ENCODE peak calls at places on chromosome 2, in eight cellular contexts. M is AML-193; S is progenitor cell of endocrine pancreas; E is substantia nigra; Q is stimulated activated CD4-positive, alpha-beta T cell treated with anti-CD3 and anti-CD28 coated beads, Interleukin-15, amount 100 ng/mL, for 48 hours; F is stimulated activated CD8-positive, alpha-beta memory T cell treated with anti-CD3 and anti-CD28 coated beads, Interleukin-12 subunit alpha, Interleukin-12 subunit beta, amount 100 ng/mL, for 4 hours; G is RKO; U is NCI-H1092 treated with DMSO at 0.1 percent for 48 hours. L is an unnamed sample.

GRCh38 chr2:17429130-17429529 is 89.1 kb downstream of the RAD51AP2 start:
- DNase-seq in F (no peak), G (no peak), U (no peak), M (no peak), S (no peak), Q (no peak), E (no peak), L (peak)

GRCh38 chr2:101357386-101357785 is 29.9 kb downstream of the CREG2 start:
- DNase-seq in U (no peak), Q (no peak), S (no peak), M (no peak), E (no peak), F (no peak), G (no peak), L (peak)

GRCh38 chr2:239274391-239275001 is 126.3 kb downstream of the HDAC4 start:
- DNase-seq in Q (no peak), M (peak), F (no peak), U (no peak), G (peak), E (no peak), S (no peak), L (peak)

GRCh38 chr2:219228745-219229374 is 576 bp downstream of the ATG9A start:
- DNase-seq in Q (no peak), F (no peak), M (no peak), G (peak), S (no peak), E (no peak), U (no peak), L (no peak)

GRCh38 chr2:238159676-238160205 is 971 bp downstream of the ERFE start:
- DNase-seq in M (no peak), G (no peak), E (no peak), F (no peak), S (no peak), Q (no peak), U (no peak), L (no peak)

GRCh38 chr2:202378661-202379338 is 2.7 kb downstream of the BMPR2 start:
- DNase-seq in F (no peak), S (no peak), E (no peak), U (no peak), G (peak), M (no peak), Q (no peak), L (no peak)

GRCh38 chr2:27795868-27796277 is 24.4 kb downstream of the MRPL33 start:
- DNase-seq in S (no peak), E (no peak), Q (no peak), F (no peak), M (no peak), G (no peak), U (no peak), L (no peak)

GRCh38 chr2:162435676-162436075 is 91.7 kb downstream of the GCA start:
- DNase-seq in E (no peak), U (no peak), S (no peak), G (no peak), Q (no peak), M (no peak), F (no peak), L (peak)

L was measured in renal cortical epithelial cell.